ENCODE peak calls at places on chromosomes 7 and 10, in five cellular contexts. T is astrocyte; F is A549; X is effector memory CD4-positive, alpha-beta T cell; H is heart left ventricle. Y is an unnamed sample.

GRCh38 chr10:127872871-127873600 is 19.7 kb downstream of the CLRN3 start:
- DNase-seq in T (no peak), F (no peak), X (no peak), H (no peak), Y (no peak)

GRCh38 chr7:117132385-117133120 is 179.3 kb downstream of the ST7 start:
- DNase-seq in T (peak), F (peak), X (no peak), H (no peak), Y (peak)

GRCh38 chr7:150945171-150945852 is 32.8 kb downstream of the KCNH2 start:
- DNase-seq in T (no peak), F (no peak), X (no peak), H (peak), Y (no peak)

GRCh38 chr10:88804083-88804812 is 1.7 kb downstream of the LIPM start:
- DNase-seq in T (no peak), F (no peak), X (no peak), H (no peak), Y (no peak)

GRCh38 chr7:100942038-100942774 is 7.1 kb upstream of the MUC3A start:
- DNase-seq in T (no peak), F (no peak), X (no peak), H (no peak), Y (no peak)

GRCh38 chr7:27826347-27826746 is 86.4 kb downstream of the TAX1BP1 start:
- DNase-seq in T (no peak), F (no peak), X (no peak), H (no peak), Y (no peak)

GRCh38 chr7:144720139-144720538 is 115.7 kb downstream of the TPK1 start:
- DNase-seq in T (peak), F (no peak), X (no peak), H (no peak), Y (peak)

GRCh38 chr10:15571570-15571969 is 148.2 kb downstream of the ITGA8 start:
- DNase-seq in T (peak), F (no peak), X (no peak), H (peak), Y (peak)

GRCh38 chr10:112898540-112899395 is 51.3 kb upstream of the TCF7L2 start:
- DNase-seq in T (peak), F (peak), X (no peak), H (peak), Y (peak)

GRCh38 chr10:78549536-78549935 is 515.9 kb downstream of the RPS24 start:
- DNase-seq in T (peak), F (no peak), X (no peak), H (no peak), Y (no peak)

GRCh38 chr7:16702433-16702832 is 51.1 kb upstream of the TSPAN13 start:
- DNase-seq in T (no peak), F (no peak), X (no peak), H (no peak), Y (no peak)

GRCh38 chr7:29442146-29442545 is 121.5 kb upstream of the PRR15 start:
- DNase-seq in T (peak), F (no peak), X (no peak), H (no peak), Y (peak)

GRCh38 chr10:32987172-32987571 is 29.1 kb upstream of the ITGB1 start:
- DNase-seq in T (no peak), F (no peak), X (no peak), H (no peak), Y (no peak)

GRCh38 chr10:5089869-5090268 is 4.3 kb upstream of the AKR1C3 start:
- DNase-seq in T (no peak), F (no peak), X (no peak), H (no peak), Y (no peak)

GRCh38 chr10:70974351-70974901 is 86.1 kb upstream of the PCBD1 start:
- DNase-seq in T (peak), F (peak), X (no peak), H (no peak), Y (no peak)

GRCh38 chr7:3559178-3559765 is 258.2 kb downstream of the SDK1 start:
- DNase-seq in T (peak), F (peak), X (no peak), H (no peak), Y (peak)

GRCh38 chr7:15389073-15389472 is 172.7 kb downstream of the AGMO start:
- DNase-seq in T (no peak), F (no peak), X (no peak), H (no peak), Y (no peak)

GRCh38 chr10:97494863-97495506 is 3.2 kb downstream of the MMS19 start:
- DNase-seq in T (no peak), F (no peak), X (no peak), H (no peak), Y (peak)

GRCh38 chr7:27199820-27200760 is at the start of gene HOXA13:
- DNase-seq in T (no peak), F (peak), X (no peak), H (no peak), Y (no peak)

GRCh38 chr10:58647770-58648169 is 135.1 kb downstream of the BICC1 start:
- DNase-seq in T (peak), F (no peak), X (no peak), H (no peak), Y (no peak)

GRCh38 chr7:24963218-24963617 is 16.8 kb downstream of the OSBPL3 start:
- DNase-seq in T (peak), F (no peak), X (no peak), H (peak), Y (no peak)

GRCh38 chr10:15469066-15469465 is 98.0 kb upstream of the FAM171A1 start:
- DNase-seq in T (no peak), F (no peak), X (no peak), H (no peak), Y (no peak)

GRCh38 chr10:100800931-100801330 is 55.5 kb downstream of the PAX2 start:
- DNase-seq in T (no peak), F (no peak), X (no peak), H (no peak), Y (no peak)

GRCh38 chr10:77741746-77742145 is 104.1 kb upstream of the KCNMA1 start:
- DNase-seq in T (peak), F (no peak), X (no peak), H (no peak), Y (peak)

GRCh38 chr7:89687266-89687665 is 467.0 kb upstream of the STEAP1 start:
- DNase-seq in T (no peak), F (no peak), X (no peak), H (no peak), Y (no peak)

GRCh38 chr10:43816351-43817321 is 168.0 kb upstream of the ZNF32 start:
- DNase-seq in T (peak), F (no peak), X (peak), H (peak), Y (peak)

GRCh38 chr10:126669188-126669587 is 1.3 kb downstream of the C10orf90 start:
- DNase-seq in T (no peak), F (no peak), X (no peak), H (no peak), Y (no peak)

GRCh38 chr7:22319424-22320403 is 37.2 kb downstream of the RAPGEF5 start:
- DNase-seq in T (no peak), F (no peak), X (no peak), H (no peak), Y (no peak)

GRCh38 chr7:127803626-127804025 is 151.6 kb downstream of the SND1 start:
- DNase-seq in T (peak), F (no peak), X (no peak), H (no peak), Y (no peak)

GRCh38 chr10:103765981-103766380 is 89.4 kb downstream of the SH3PXD2A start:
- DNase-seq in T (no peak), F (no peak), X (peak), H (peak), Y (no peak)

GRCh38 chr7:155408657-155409586 is 49.0 kb upstream of the EN2 start:
- DNase-seq in T (no peak), F (no peak), X (no peak), H (no peak), Y (no peak)

GRCh38 chr10:26112532-26112931 is 104.0 kb upstream of the GAD2 start:
- DNase-seq in T (peak), F (no peak), X (no peak), H (no peak), Y (no peak)

GRCh38 chr7:50119815-50120637 is 27.0 kb upstream of the ZPBP start:
- DNase-seq in T (no peak), F (no peak), X (no peak), H (no peak), Y (no peak)

GRCh38 chr7:7569615-7570014 is 2.9 kb downstream of the MIOS start:
- DNase-seq in T (no peak), F (no peak), X (no peak), H (no peak), Y (no peak)

GRCh38 chr7:112938895-112939588 is 147.6 kb downstream of the GPR85 start:
- DNase-seq in T (peak), F (peak), X (no peak), H (peak), Y (no peak)

GRCh38 chr7:351256-351655 is 61.3 kb downstream of the FOXL3 start:
- DNase-seq in T (no peak), F (no peak), X (peak), H (no peak), Y (no peak)

GRCh38 chr10:35378547-35379210 is 42.4 kb downstream of the CCNY start:
- DNase-seq in T (peak), F (no peak), X (no peak), H (no peak), Y (peak)

GRCh38 chr7:30771859-30772429 is 727 bp downstream of the MINDY4 start:
- DNase-seq in T (no peak), F (peak), X (no peak), H (no peak), Y (no peak)

DNA sequence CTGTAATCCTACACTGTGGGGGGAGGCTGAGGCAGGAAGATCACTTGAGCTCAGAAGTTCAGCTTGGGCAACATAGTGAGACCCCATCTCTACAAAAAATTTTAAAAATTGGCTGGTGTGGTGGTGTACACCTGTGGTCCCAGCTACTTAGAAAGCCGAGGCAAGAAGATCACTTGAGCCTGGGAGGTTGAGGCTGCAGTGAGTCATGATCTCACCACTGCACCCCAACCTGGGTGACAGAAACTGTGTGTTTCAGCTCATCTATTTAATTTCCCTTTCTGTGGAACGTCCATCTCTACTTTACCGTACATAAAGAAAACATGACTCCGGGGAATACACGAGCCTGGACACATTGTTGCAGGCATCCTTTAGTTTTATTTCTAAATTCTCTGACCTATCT is 354.6 kb upstream of the PLXDC2 start:
- DNase-seq in T (no peak), F (no peak), X (no peak), H (no peak), Y (no peak)
- H3K4me3 ChIP-seq in T (no peak), F (no peak), X (no peak), H (no peak), Y (no peak)

GRCh38 chr7:74372060-74372408 is 81.7 kb upstream of the GTF2IRD1 start:
- DNase-seq in T (no peak), F (no peak), X (no peak), H (no peak), Y (no peak)

GRCh38 chr7:74373536-74373935 is 80.2 kb upstream of the GTF2IRD1 start:
- DNase-seq in T (no peak), F (no peak), X (no peak), H (no peak), Y (no peak)

GRCh38 chr7:74375726-74376220 is 77.9 kb upstream of the GTF2IRD1 start:
- DNase-seq in T (no peak), F (no peak), X (no peak), H (no peak), Y (no peak)

GRCh38 chr7:74372511-74373111 is 81.1 kb upstream of the GTF2IRD1 start:
- DNase-seq in T (no peak), F (no peak), X (no peak), H (peak), Y (no peak)

DNA sequence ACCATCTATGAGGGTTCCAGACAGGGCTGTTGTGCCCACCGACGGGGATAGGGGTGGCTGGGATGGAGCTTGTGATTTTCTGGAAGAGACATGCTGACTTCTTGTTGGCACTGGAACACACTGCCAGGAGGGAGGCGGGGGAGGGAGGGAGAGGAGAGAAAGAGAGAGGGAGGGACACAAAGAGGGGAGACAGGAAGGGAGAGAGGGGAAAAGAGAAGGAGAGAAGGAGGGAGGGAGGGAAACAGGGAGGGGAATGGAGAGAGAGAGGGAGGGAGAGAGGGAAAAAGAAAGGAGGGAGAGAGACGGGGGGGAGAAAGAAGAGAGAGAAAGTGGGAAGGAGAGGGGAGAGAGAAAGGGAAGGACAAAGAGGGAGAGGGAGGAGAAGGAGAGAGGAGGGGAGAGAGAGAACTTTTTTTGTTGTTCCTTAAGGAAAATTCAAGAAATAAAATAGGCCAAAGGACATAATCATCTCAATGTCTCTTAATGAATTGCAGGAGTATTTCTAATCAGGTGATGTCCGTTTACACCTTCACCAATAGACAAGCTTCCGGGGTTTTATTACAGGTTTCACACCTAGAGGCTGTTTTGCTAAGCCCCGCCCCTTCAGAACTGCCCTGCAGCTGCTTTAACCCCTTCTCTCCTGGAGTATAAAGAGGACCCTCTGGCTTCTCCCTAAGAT is 82.2 kb upstream of the GTF2IRD1 start:
- DNase-seq in T (no peak), F (no peak), X (no peak), H (no peak), Y (no peak)
- H3K4me3 ChIP-seq in T (no peak), F (no peak), X (no peak), H (no peak), Y (no peak)

GRCh38 chr7:55018361-55019328 is at the start of gene EGFR:
- DNase-seq in T (peak), F (peak), X (no peak), H (peak), Y (no peak)
- H3K4me3 ChIP-seq in T (peak), F (peak), X (peak), H (peak), Y (peak)

DNA sequence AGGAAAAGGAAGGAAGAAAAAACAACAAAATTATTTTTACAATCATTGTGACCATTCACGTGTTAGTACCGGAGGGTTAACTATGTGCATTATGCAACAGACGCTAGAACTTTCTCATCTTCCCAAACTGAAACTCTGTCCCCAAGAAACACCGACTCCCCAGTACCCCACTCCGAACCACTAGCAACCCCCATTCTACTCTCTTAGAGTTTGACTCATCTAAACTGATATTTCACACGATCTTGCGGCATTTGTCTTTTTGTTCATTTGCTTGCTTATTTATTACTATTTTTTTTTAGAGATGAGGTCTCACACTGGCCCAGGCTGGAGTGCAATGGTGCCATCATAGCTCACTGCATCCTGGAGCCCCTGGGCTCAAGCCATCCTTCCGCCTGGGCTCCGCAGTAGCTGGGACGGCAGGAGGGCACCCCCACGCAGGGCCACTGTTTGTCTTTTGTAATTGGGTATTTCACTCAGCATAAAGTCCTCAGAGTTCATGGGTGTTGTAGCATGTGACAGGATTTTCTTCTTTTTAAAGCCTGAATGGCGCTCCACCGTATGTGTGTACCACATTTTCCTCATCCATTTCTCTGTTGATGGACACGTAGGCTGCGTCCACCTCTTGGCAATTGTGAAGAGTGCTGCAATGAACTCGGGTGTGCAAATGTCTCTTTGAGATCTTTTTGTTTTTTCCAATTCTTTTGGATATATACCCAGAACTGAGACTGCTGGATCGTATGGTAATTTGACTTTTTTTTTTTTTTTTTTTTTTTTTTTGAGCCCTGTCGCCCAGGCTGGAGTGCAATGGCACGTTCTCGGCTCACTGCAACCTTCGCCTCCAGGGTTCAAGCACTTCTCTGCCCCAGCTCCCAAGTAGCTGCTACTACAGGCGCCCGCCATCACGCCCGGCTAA is 9.5 kb downstream of the MNX1 start:
- DNase-seq in T (no peak), F (no peak), X (no peak), H (no peak), Y (no peak)
- H3K4me3 ChIP-seq in T (no peak), F (peak), X (no peak), H (peak), Y (no peak)

GRCh38 chr10:119348516-119349240 is 141.3 kb downstream of the GRK5 start:
- DNase-seq in T (peak), F (no peak), X (no peak), H (peak), Y (no peak)

GRCh38 chr10:119349937-119350513 is 142.7 kb downstream of the GRK5 start:
- DNase-seq in T (no peak), F (no peak), X (no peak), H (peak), Y (no peak)

GRCh38 chr10:119348106-119348505 is 140.7 kb downstream of the GRK5 start:
- DNase-seq in T (no peak), F (no peak), X (no peak), H (no peak), Y (no peak)

GRCh38 chr10:119350529-119351001 is 143.2 kb downstream of the GRK5 start:
- DNase-seq in T (peak), F (no peak), X (no peak), H (peak), Y (no peak)

DNA sequence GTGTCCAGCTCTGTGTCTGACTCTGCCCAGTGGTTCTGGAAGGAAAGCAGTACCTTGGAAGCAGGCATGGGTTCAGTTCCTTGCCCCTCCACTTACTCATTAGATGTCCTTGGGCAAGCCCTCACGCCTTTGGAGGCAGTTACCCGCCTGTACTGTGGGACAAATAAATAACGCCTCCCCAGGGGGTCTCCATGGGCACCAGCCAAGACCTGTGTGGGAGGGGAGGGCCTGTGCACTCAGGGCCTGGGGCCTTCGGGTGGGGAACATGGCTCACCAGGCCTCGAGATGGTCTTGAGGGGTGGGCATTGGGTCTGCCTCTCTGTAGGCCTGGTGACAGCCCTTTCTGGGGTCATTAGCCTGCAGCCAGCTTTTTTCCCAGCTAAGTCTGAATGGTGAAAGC is 142.0 kb downstream of the GRK5 start:
- DNase-seq in T (no peak), F (no peak), X (no peak), H (peak), Y (no peak)
- H3K4me3 ChIP-seq in T (no peak), F (no peak), X (no peak), H (no peak), Y (no peak)

GRCh38 chr10:95542761-95543160 is 18.4 kb downstream of the SORBS1 start:
- DNase-seq in T (no peak), F (no peak), X (no peak), H (peak), Y (no peak)

GRCh38 chr10:95542330-95542729 is 18.8 kb downstream of the SORBS1 start:
- DNase-seq in T (no peak), F (no peak), X (no peak), H (no peak), Y (no peak)

GRCh38 chr10:95545981-95546380 is 15.2 kb downstream of the SORBS1 start:
- DNase-seq in T (no peak), F (no peak), X (no peak), H (no peak), Y (no peak)

GRCh38 chr10:95544783-95545500 is 16.2 kb downstream of the SORBS1 start:
- DNase-seq in T (peak), F (no peak), X (no peak), H (no peak), Y (no peak)

DNA sequence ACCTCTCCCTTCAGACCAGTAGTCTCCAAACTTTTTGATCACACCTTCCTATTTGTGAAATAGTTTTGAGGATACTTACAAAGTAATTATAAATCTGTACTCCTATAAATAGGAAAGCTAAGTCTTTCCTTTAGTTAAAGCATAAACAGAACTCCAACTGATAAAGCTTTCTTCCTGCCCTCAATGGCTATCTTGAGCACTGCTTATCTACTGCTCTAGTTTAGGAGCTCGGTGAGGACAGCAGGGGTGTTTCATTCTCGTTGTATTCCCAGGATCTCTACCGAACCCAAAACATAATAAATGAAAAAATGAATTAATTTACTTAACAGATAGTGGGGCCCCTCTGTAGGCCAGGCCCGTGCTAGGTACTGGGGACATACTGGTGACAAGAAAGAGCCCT is 17.7 kb downstream of the SORBS1 start:
- DNase-seq in T (no peak), F (no peak), X (no peak), H (no peak), Y (no peak)
- H3K4me3 ChIP-seq in T (no peak), F (no peak), X (no peak), H (no peak), Y (no peak)